ENCODE peak calls at places on chromosomes 5 and 9, in four cellular contexts. Y is lung, W is adipocyte, E is NT2/D1. F is an unnamed sample. For H3K4me1, the result is how much of the 10 kb centered on the place peaks cover.

GRCh38 chr5:155655569-155655968 is 642.0 kb downstream of the KIF4B start:
- DNase-seq in Y (no peak), W (no peak), E (no peak), F (no peak)

GRCh38 chr5:32443145-32443540 is 1.4 kb downstream of the ZFR start:
- DNase-seq in Y (no peak), W (peak), E (no peak), F (peak)

GRCh38 chr9:120916573-120916972 is 10.0 kb downstream of the TRAF1 start:
- DNase-seq in Y (no peak), W (peak), E (no peak), F (peak)

GRCh38 chr9:134066923-134067851 is 639 bp downstream of the BRD3 start:
- DNase-seq in Y (peak), W (peak), E (no peak), F (peak)

GRCh38 chr5:139646912-139647391 is 1.2 kb upstream of the CXXC5 start:
- DNase-seq in Y (no peak), W (no peak), E (no peak), F (peak)

GRCh38 chr5:128857061-128857677 is 108.1 kb upstream of the SLC27A6 start:
- DNase-seq in Y (no peak), W (peak), E (no peak), F (no peak)

GRCh38 chr9:114499941-114500528 is 5.2 kb downstream of the WHRN start:
- DNase-seq in Y (no peak), W (no peak), E (no peak), F (no peak)

GRCh38 chr5:172076783-172077244 is 70.4 kb upstream of the FBXW11 start:
- DNase-seq in Y (no peak), W (peak), E (peak), F (peak)

GRCh38 chr9:36074870-36075532 is 38.3 kb downstream of the RECK start:
- DNase-seq in Y (peak), W (peak), E (no peak), F (peak)

GRCh38 chr5:80863708-80864107 is 96.5 kb upstream of the RASGRF2 start:
- DNase-seq in Y (no peak), W (no peak), E (no peak), F (no peak)

GRCh38 chr9:15182755-15183154 is 124.3 kb downstream of the TTC39B start:
- DNase-seq in Y (no peak), W (peak), E (no peak), F (peak)

GRCh38 chr9:16062542-16063240 is 509.8 kb downstream of the CCDC171 start:
- DNase-seq in Y (no peak), W (peak), E (no peak), F (peak)

GRCh38 chr5:52794519-52794918 is 6.8 kb downstream of the ITGA1 start:
- DNase-seq in Y (peak), W (no peak), E (no peak), F (peak)

GRCh38 chr5:95788493-95788892 is 34.0 kb downstream of the GLRX start:
- DNase-seq in Y (no peak), W (no peak), E (no peak), F (no peak)

GRCh38 chr5:103254921-103255320 is 3.6 kb upstream of the MACIR start:
- DNase-seq in Y (no peak), W (peak), E (no peak), F (no peak)

GRCh38 chr5:65121880-65122436 is 353.2 kb downstream of the CWC27 start:
- DNase-seq in Y (no peak), W (peak), E (no peak), F (peak)

GRCh38 chr5:111655169-111655924 is 101.6 kb downstream of the NREP start:
- DNase-seq in Y (no peak), W (peak), E (no peak), F (peak)

GRCh38 chr5:157049605-157050004 is 9.3 kb downstream of the HAVCR1 start:
- DNase-seq in Y (no peak), W (no peak), E (peak), F (peak)

GRCh38 chr9:33129886-33130284 is 37.3 kb downstream of the B4GALT1 start:
- DNase-seq in Y (no peak), W (no peak), E (no peak), F (no peak)

GRCh38 chr5:112316006-112316405 is 103.1 kb downstream of the EPB41L4A start:
- DNase-seq in Y (no peak), W (no peak), E (no peak), F (no peak)

GRCh38 chr9:131436865-131437271 is 43.0 kb downstream of the PRRC2B start:
- DNase-seq in Y (no peak), W (no peak), E (peak), F (no peak)

GRCh38 chr5:68149189-68149588 is 66.4 kb upstream of the PIK3R1 start:
- DNase-seq in Y (no peak), W (no peak), E (no peak), F (peak)

GRCh38 chr5:68924490-68925145 is 169.2 kb upstream of the SLC30A5 start:
- DNase-seq in Y (no peak), W (peak), E (no peak), F (peak)

GRCh38 chr9:32502459-32502858 is 23.5 kb downstream of the RIGI start:
- DNase-seq in Y (no peak), W (peak), E (no peak), F (peak)

GRCh38 chr9:101706929-101707328 is 31.5 kb downstream of the GRIN3A start:
- DNase-seq in Y (no peak), W (no peak), E (no peak), F (no peak)

GRCh38 chr5:157165668-157166067 is 396 bp downstream of the GARIN3 start:
- DNase-seq in Y (no peak), W (no peak), E (no peak), F (no peak)

GRCh38 chr5:131396015-131396414 is 132.2 kb downstream of the CDC42SE2 start:
- DNase-seq in Y (no peak), W (no peak), E (no peak), F (no peak)

GRCh38 chr5:393846-394275 is 49.1 kb upstream of the EXOC3 start:
- DNase-seq in Y (no peak), W (peak), E (peak), F (peak)

GRCh38 chr5:127042593-127042992 is 12.2 kb upstream of the MARCHF3 start:
- DNase-seq in Y (no peak), W (peak), E (no peak), F (no peak)

GRCh38 chr9:117662651-117663050 is 41.6 kb upstream of the TLR4 start:
- DNase-seq in Y (no peak), W (no peak), E (no peak), F (no peak)

GRCh38 chr5:179263391-179264052 is 81.7 kb downstream of the ADAMTS2 start:
- DNase-seq in Y (no peak), W (no peak), E (no peak), F (no peak)

GRCh38 chr5:10595678-10596309 is 31.9 kb downstream of the ANKRD33B start:
- DNase-seq in Y (no peak), W (peak), E (no peak), F (peak)

GRCh38 chr5:111628901-111629300 is 116.6 kb upstream of the STARD4 start:
- DNase-seq in Y (no peak), W (peak), E (no peak), F (no peak)

GRCh38 chr5:15003511-15003920 is 131.9 kb upstream of the ANKH start:
- DNase-seq in Y (peak), W (peak), E (peak), F (peak)

GRCh38 chr5:89401012-89401411 is 518.0 kb upstream of the MEF2C start:
- DNase-seq in Y (no peak), W (no peak), E (no peak), F (no peak)

GRCh38 chr5:143140492-143141231 is 262.8 kb downstream of the NR3C1 start:
- DNase-seq in Y (peak), W (no peak), E (no peak), F (no peak)

GRCh38 chr9:133403766-133404439 is 13.9 kb downstream of the REXO4 start:
- DNase-seq in Y (peak), W (no peak), E (peak), F (peak)

GRCh38 chr5:120985526-120985925 is 521.4 kb downstream of the PRR16 start:
- DNase-seq in Y (no peak), W (no peak), E (no peak), F (no peak)

GRCh38 chr5:36240779-36241635 is 718 bp downstream of the NADK2 start:
- DNase-seq in Y (peak), W (peak), E (peak), F (peak)

DNA sequence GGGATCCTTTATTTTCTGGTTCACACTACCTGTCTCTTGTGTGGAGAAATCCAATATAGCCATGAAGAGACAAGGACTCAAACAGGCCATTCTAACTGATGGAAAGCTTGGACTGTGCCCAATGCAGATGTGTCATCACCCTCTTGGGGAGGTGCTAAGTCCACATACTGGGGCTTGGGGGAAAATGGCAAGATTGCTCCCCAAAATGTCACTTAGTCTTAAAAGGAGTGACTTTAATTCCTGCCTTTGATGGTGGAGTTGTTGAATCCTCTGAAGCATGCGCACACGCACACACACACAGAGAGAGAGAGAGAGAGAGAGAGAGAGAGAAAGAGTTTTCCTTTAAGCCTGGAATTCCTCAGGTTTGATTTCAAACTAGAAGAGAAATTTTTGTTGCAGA is 161.9 kb upstream of the GAS1 start:
- DNase-seq in Y (no peak), W (peak), E (no peak), F (peak)
- H3K4me1 ChIP-seq in Y (under half), W (under half), E (under half), F (under half)

GRCh38 chr5:124726631-124727362 is 19.6 kb downstream of the ZNF608 start:
- DNase-seq in Y (no peak), W (no peak), E (no peak), F (no peak)
- H3K4me1 ChIP-seq in Y (under half), W (under half), E (under half), F (under half)

DNA sequence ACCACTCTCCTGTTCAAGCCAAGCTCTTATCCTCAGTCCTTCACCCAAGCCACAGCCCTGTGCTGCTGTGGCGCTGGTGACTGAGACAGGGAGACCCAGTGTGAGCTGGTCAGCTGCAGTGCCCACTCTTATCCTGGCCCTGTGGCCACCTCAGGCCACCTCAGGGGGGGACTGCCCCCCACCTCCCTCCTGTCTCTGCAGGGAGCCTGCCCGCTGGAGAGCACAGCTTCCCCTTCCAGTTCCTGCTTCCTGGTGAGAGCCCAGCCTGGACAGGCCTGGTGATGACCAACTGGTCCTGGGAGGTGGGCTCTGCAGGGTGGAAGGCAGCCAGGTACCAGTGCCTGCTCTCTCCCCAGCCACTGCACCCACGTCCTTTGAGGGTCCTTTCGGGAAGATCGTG is 5.5 kb upstream of the EHMT1 start:
- DNase-seq in Y (no peak), W (no peak), E (no peak), F (no peak)
- H3K4me1 ChIP-seq in Y (under half), W (under half), E (under half), F (under half)

GRCh38 chr5:1493941-1494340 is 29.8 kb downstream of the LPCAT1 start:
- DNase-seq in Y (no peak), W (no peak), E (no peak), F (no peak)

GRCh38 chr5:1495525-1495897 is 28.2 kb downstream of the LPCAT1 start:
- DNase-seq in Y (no peak), W (no peak), E (no peak), F (no peak)

GRCh38 chr5:1492757-1493156 is 31.0 kb downstream of the LPCAT1 start:
- DNase-seq in Y (no peak), W (no peak), E (no peak), F (no peak)

GRCh38 chr5:1494780-1495524 is 28.8 kb downstream of the LPCAT1 start:
- DNase-seq in Y (no peak), W (no peak), E (no peak), F (no peak)

GRCh38 chr5:1493413-1493812 is 30.3 kb downstream of the LPCAT1 start:
- DNase-seq in Y (no peak), W (no peak), E (no peak), F (no peak)
- H3K4me1 ChIP-seq in Y (under half), W (under half), E (under half), F (under half)

GRCh38 chr5:135386096-135386495 is 12.9 kb downstream of the MACROH2A1 start:
- DNase-seq in Y (no peak), W (no peak), E (no peak), F (no peak)
- H3K4me1 ChIP-seq in Y (half or more), W (under half), E (under half), F (under half)

GRCh38 chr9:112754578-112754977 is 4.0 kb downstream of the SNX30 start:
- DNase-seq in Y (no peak), W (peak), E (peak), F (no peak)

GRCh38 chr9:112752334-112753110 is 2.0 kb downstream of the SNX30 start:
- DNase-seq in Y (no peak), W (no peak), E (no peak), F (no peak)

GRCh38 chr9:112755059-112755458 is 4.5 kb downstream of the SNX30 start:
- DNase-seq in Y (peak), W (peak), E (no peak), F (no peak)

GRCh38 chr9:112755675-112756074 is 5.1 kb downstream of the SNX30 start:
- DNase-seq in Y (peak), W (peak), E (no peak), F (no peak)

GRCh38 chr9:112753725-112754124 is 3.2 kb downstream of the SNX30 start:
- DNase-seq in Y (no peak), W (peak), E (no peak), F (peak)
- H3K4me1 ChIP-seq in Y (under half), W (half or more), E (under half), F (under half)

DNA sequence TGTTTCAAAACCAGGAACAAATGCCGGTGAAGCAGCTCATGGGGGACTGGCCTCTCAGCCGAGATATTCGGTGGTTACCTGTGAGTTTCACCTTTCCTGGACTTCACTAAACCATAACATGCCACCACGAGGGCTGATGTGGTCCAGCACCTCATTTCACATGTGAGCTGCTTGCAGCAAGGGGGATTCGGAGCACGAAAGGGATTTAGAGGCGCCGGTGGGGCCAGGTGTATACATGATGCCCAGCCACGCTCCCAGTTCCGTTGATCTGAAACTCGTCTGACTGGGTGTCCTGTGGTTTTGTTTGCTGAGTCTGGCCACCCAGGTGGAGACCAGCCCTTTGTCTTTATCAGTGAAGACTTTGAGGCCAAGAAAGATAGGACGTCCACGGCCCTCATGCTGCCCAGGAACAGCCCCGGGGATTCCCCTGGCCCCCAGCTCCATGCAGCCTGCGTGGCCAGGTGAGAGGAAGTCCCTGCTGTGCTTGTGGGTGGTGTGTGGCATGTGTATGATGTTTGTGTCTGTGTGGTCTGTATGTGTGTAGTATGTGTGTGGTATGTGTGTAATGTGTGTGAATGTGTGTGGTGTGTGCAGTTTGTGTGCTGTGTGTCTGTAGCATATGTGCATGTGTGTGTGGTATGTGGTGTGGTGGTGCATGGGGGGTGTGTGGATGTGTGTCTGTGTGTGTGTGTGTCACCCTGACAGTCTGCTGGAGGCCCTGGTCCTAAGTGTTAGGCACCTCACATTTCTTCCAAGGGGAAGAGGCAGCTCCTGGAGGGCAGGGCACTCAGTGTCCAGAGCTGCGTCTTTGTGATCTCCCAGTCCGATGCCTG is 23.4 kb downstream of the PHF2 start:
- DNase-seq in Y (peak), W (no peak), E (no peak), F (no peak)
- H3K4me1 ChIP-seq in Y (under half), W (under half), E (under half), F (under half)

GRCh38 chr9:2603621-2604020 is 18.0 kb upstream of the VLDLR start:
- DNase-seq in Y (no peak), W (no peak), E (no peak), F (no peak)

GRCh38 chr9:2605246-2605645 is 16.3 kb upstream of the VLDLR start:
- DNase-seq in Y (no peak), W (no peak), E (no peak), F (no peak)

GRCh38 chr9:2600307-2600706 is 21.3 kb upstream of the VLDLR start:
- DNase-seq in Y (no peak), W (no peak), E (no peak), F (no peak)

GRCh38 chr9:2601785-2602378 is 19.7 kb upstream of the VLDLR start:
- DNase-seq in Y (no peak), W (no peak), E (no peak), F (no peak)

GRCh38 chr9:2602704-2603116 is 18.9 kb upstream of the VLDLR start:
- DNase-seq in Y (no peak), W (peak), E (no peak), F (no peak)
- H3K4me1 ChIP-seq in Y (under half), W (under half), E (under half), F (under half)

GRCh38 chr5:116472274-116472673 is 102.3 kb downstream of the SEMA6A start:
- DNase-seq in Y (no peak), W (no peak), E (no peak), F (no peak)
- H3K4me1 ChIP-seq in Y (under half), W (under half), E (under half), F (under half)

DNA sequence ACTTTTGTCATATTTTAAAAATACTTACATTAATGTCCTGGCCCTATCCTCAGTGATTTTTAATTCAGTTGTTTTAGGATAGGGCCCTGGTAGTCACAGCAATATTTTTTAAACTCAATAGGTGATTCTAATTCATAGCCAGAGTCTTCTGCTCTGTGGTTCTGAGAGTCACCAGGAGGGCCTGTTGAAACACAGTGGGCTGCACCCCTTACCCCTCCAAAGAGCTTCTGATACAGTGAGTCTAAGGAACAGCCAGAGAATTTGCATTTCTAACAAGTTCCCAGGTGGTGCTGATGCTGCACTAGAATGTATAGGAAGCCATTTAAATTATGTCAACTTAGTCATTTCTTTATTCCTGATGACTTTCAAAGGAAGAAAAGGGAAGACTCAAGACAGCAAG is 458.3 kb upstream of the ARRDC3 start:
- DNase-seq in Y (no peak), W (no peak), E (no peak), F (no peak)
- H3K4me1 ChIP-seq in Y (under half), W (under half), E (under half), F (under half)

F was measured in mesenchymal stem cell.